ENCODE peak calls at places on chromosomes 5 and 9, in four cellular contexts. X, H, B and U are unnamed samples.

GRCh38 chr9:64773491-64773931 is 511.5 kb downstream of the FOXD4L5 start:
- DNase-seq in X (peak; percentile 22), H (no peak), B (no peak), U (no peak)

GRCh38 chr5:63131618-63132285 is 553.1 kb downstream of the LRRC70 start:
- DNase-seq in X (no peak), H (peak; percentile 81), B (peak; percentile 64), U (peak; percentile 48)

GRCh38 chr9:134162926-134163373 is 1.4 kb downstream of the RNU6ATAC start:
- DNase-seq in X (no peak), H (no peak), B (no peak), U (no peak)

GRCh38 chr5:90233496-90233895 is 176.1 kb downstream of the CETN3 start:
- DNase-seq in X (no peak), H (peak; percentile 14), B (no peak), U (no peak)

GRCh38 chr9:133151601-133152525 is 11.9 kb downstream of the GBGT1 start:
- DNase-seq in X (no peak), H (no peak), B (no peak), U (no peak)

GRCh38 chr9:96187108-96187695 is 114.8 kb downstream of the HSD17B3 start:
- DNase-seq in X (no peak), H (no peak), B (no peak), U (no peak)

GRCh38 chr9:129983891-129984290 is 59.1 kb downstream of the FNBP1 start:
- DNase-seq in X (no peak), H (peak; percentile 59), B (peak; percentile 45), U (no peak)

GRCh38 chr9:87770616-87771015 is 44.7 kb downstream of the CTSL start:
- DNase-seq in X (no peak), H (no peak), B (no peak), U (no peak)

GRCh38 chr9:30676642-30677041 is 1707.8 kb upstream of the ACO1 start:
- DNase-seq in X (no peak), H (no peak), B (no peak), U (no peak)

GRCh38 chr5:39040875-39041274 is 33.3 kb downstream of the RICTOR start:
- DNase-seq in X (no peak), H (no peak), B (no peak), U (no peak)

GRCh38 chr5:107361945-107362344 is 308.8 kb downstream of the EFNA5 start:
- DNase-seq in X (no peak), H (peak; percentile 87), B (peak; percentile 12), U (peak; percentile 21)

GRCh38 chr5:129077433-129078075 is 17.0 kb upstream of the ISOC1 start:
- DNase-seq in X (no peak), H (no peak), B (no peak), U (no peak)

GRCh38 chr5:103120607-103121200 is 603 bp downstream of the PPIP5K2 start:
- DNase-seq in X (no peak), H (peak; percentile 23), B (peak; percentile 20), U (peak; percentile 6)

GRCh38 chr5:150544606-150545219 is 36.8 kb downstream of the NDST1 start:
- DNase-seq in X (no peak), H (peak; percentile 41), B (peak; percentile 57), U (peak; percentile 31)

GRCh38 chr9:109880276-109881169 is 100.5 kb downstream of the PALM2AKAP2 start:
- DNase-seq in X (no peak), H (peak; percentile 41), B (peak; percentile 17), U (peak; percentile 41)

GRCh38 chr5:177357459-177358332 is at the start of gene RGS14:
- DNase-seq in X (no peak), H (peak; percentile 61), B (peak; percentile 91), U (peak; percentile 47)

GRCh38 chr9:79129865-79130480 is 441.8 kb upstream of the TLE4 start:
- DNase-seq in X (no peak), H (peak; percentile 58), B (peak; percentile 34), U (peak; percentile 67)

GRCh38 chr9:94644543-94644942 is 5.2 kb upstream of the FBP1 start:
- DNase-seq in X (no peak), H (no peak), B (no peak), U (no peak)

GRCh38 chr9:34994429-34995287 is 5.1 kb downstream of the DNAJB5 start:
- DNase-seq in X (peak; percentile 74), H (peak; percentile 48), B (peak; percentile 68), U (peak; percentile 49)

GRCh38 chr5:72065751-72066255 is 41.5 kb upstream of the MAP1B start:
- DNase-seq in X (no peak), H (peak; percentile 67), B (no peak), U (peak; percentile 50)

GRCh38 chr5:33317271-33317670 is 123.5 kb upstream of the TARS1 start:
- DNase-seq in X (no peak), H (peak; percentile 78), B (no peak), U (peak; percentile 52)

GRCh38 chr5:64859881-64860280 is 91.2 kb downstream of the CWC27 start:
- DNase-seq in X (no peak), H (no peak), B (no peak), U (no peak)

GRCh38 chr5:142316051-142316450 is 8.8 kb downstream of the SPRY4 start:
- DNase-seq in X (no peak), H (peak; percentile 71), B (no peak), U (peak; percentile 67)

GRCh38 chr9:71858812-71859211 is 52.2 kb downstream of the ABHD17B start:
- DNase-seq in X (no peak), H (peak; percentile 66), B (no peak), U (peak; percentile 40)

GRCh38 chr5:4879693-4880303 is 260.3 kb upstream of the ADAMTS16 start:
- DNase-seq in X (peak; percentile 84), H (peak; percentile 51), B (peak; percentile 77), U (peak; percentile 47)

GRCh38 chr9:86082870-86083269 is 16.5 kb downstream of the GOLM1 start:
- DNase-seq in X (no peak), H (peak; percentile 23), B (no peak), U (no peak)

GRCh38 chr5:126003309-126003708 is 419.9 kb upstream of the GRAMD2B start:
- DNase-seq in X (no peak), H (peak; percentile 89), B (peak; percentile 78), U (peak; percentile 83)

GRCh38 chr9:104494808-104495207 is 9.3 kb upstream of the OR13F1 start:
- DNase-seq in X (no peak), H (peak; percentile 14), B (peak; percentile 21), U (no peak)

GRCh38 chr9:137763271-137763955 is 114.2 kb upstream of the CACNA1B start:
- DNase-seq in X (no peak), H (no peak), B (no peak), U (no peak)

GRCh38 chr5:71899865-71900342 is 180.8 kb downstream of the CARTPT start:
- DNase-seq in X (no peak), H (peak; percentile 44), B (no peak), U (peak; percentile 65)

GRCh38 chr9:91056917-91057316 is 255.3 kb downstream of the SYK start:
- DNase-seq in X (no peak), H (peak; percentile 45), B (no peak), U (peak; percentile 60)

GRCh38 chr5:85823462-85824426 is 794.0 kb upstream of the COX7C start:
- DNase-seq in X (no peak), H (no peak), B (no peak), U (no peak)

GRCh38 chr9:88387035-88387732 is 1.1 kb upstream of the SPIN1 start:
- DNase-seq in X (no peak), H (peak; percentile 65), B (peak; percentile 13), U (peak; percentile 55)